ENCODE peak calls at places on chromosomes 1 and 21, in four cellular contexts. S, I, R and P are unnamed samples.

GRCh38 chr21:39463308-39463707 is 11.5 kb downstream of the SH3BGR start:
- DNase-seq in S (no peak), I (no peak), R (no peak), P (no peak)

GRCh38 chr1:200337831-200338230 is 72.0 kb downstream of the ZNF281 start:
- DNase-seq in S (no peak), I (no peak), R (no peak), P (no peak)

GRCh38 chr1:239237912-239238311 is 148.5 kb upstream of the CHRM3 start:
- DNase-seq in S (no peak), I (no peak), R (no peak), P (no peak)

GRCh38 chr21:20943476-20944085 is 54.6 kb upstream of the NCAM2 start:
- DNase-seq in S (no peak), I (no peak), R (no peak), P (no peak)

GRCh38 chr1:105492941-105493340 is 1563.5 kb upstream of the PRMT6 start:
- DNase-seq in S (no peak), I (no peak), R (no peak), P (no peak)

GRCh38 chr1:31880957-31881697 is 57.0 kb downstream of the PTP4A2 start:
- DNase-seq in S (no peak), I (no peak), R (no peak), P (no peak)

GRCh38 chr21:43764576-43765495 is 11.3 kb downstream of the CSTB start:
- DNase-seq in S (no peak), I (no peak), R (no peak), P (peak; percentile 73)

GRCh38 chr1:87940410-87940809 is 611.7 kb downstream of the LMO4 start:
- DNase-seq in S (no peak), I (peak; percentile 1), R (no peak), P (no peak)

GRCh38 chr1:186228751-186229150 is 146.3 kb downstream of the TPR start:
- DNase-seq in S (no peak), I (no peak), R (no peak), P (no peak)

GRCh38 chr1:205700865-205701401 is 20.6 kb upstream of the SLC45A3 start:
- DNase-seq in S (no peak), I (no peak), R (no peak), P (no peak)

GRCh38 chr1:110133436-110133835 is 16.9 kb upstream of the SLC6A17 start:
- DNase-seq in S (no peak), I (no peak), R (no peak), P (no peak)

GRCh38 chr21:43303240-43304178 is 123.4 kb downstream of the SIK1 start:
- DNase-seq in S (peak; percentile 46), I (no peak), R (no peak), P (no peak)

GRCh38 chr1:233544304-233544703 is 69.6 kb upstream of the KCNK1 start:
- DNase-seq in S (no peak), I (no peak), R (no peak), P (no peak)

GRCh38 chr1:180988221-180988826 is 34.3 kb downstream of the STX6 start:
- DNase-seq in S (no peak), I (no peak), R (no peak), P (no peak)

GRCh38 chr1:16981269-16981849 is 939 bp upstream of the MFAP2 start:
- DNase-seq in S (no peak), I (no peak), R (no peak), P (no peak)

GRCh38 chr1:214658785-214659184 is 55.8 kb downstream of the CENPF start:
- DNase-seq in S (no peak), I (no peak), R (no peak), P (no peak)

GRCh38 chr1:161189036-161189435 is 9.8 kb downstream of the ADAMTS4 start:
- DNase-seq in S (no peak), I (no peak), R (no peak), P (no peak)

GRCh38 chr21:44531606-44532128 is 8.3 kb downstream of the KRTAP10-1 start:
- DNase-seq in S (peak; percentile 57), I (no peak), R (no peak), P (peak; percentile 12)

GRCh38 chr1:224644553-224645154 is 28.5 kb downstream of the CNIH3 start:
- DNase-seq in S (no peak), I (peak; percentile 67), R (peak; percentile 59), P (no peak)

GRCh38 chr1:37485902-37486679 is 11.7 kb downstream of the ZC3H12A start:
- DNase-seq in S (no peak), I (no peak), R (peak; percentile 21), P (no peak)

GRCh38 chr1:205920159-205920558 is 23.1 kb downstream of the SLC26A9 start:
- DNase-seq in S (peak; percentile 48), I (no peak), R (no peak), P (no peak)

GRCh38 chr1:35350872-35351271 is 82.4 kb downstream of the ZMYM4 start:
- DNase-seq in S (no peak), I (no peak), R (no peak), P (no peak)

GRCh38 chr1:234732260-234732659 is 122.3 kb upstream of the IRF2BP2 start:
- DNase-seq in S (no peak), I (no peak), R (no peak), P (no peak)
- H3K4me1 ChIP-seq in S (peaks cover 14% of the 10 kb centered on the region), I (peaks cover 20% of the 10 kb centered on the region), R (peaks cover 25% of the 10 kb centered on the region), P (peaks cover 27% of the 10 kb centered on the region)

DNA sequence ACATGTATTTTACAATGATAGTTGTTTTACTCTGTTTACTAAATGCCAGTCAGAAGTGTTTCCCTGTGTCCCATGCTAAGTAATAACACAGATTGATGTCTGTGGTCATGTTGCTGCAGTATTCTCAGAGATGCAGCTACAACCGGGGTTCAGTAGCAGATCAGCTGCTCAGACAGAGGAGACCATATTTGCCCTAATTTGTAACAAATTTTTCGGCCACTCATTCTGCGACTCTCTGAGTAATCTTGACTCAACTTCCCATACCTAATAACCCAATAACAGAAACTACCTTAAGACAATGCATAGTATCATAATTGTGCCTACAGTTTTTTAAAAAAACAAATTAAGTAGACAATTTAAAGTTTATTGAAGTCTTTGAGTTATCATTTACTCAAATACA is 32.6 kb downstream of the NIBAN1 start:
- DNase-seq in S (no peak), I (no peak), R (no peak), P (no peak)
- TF ChIP-seq EP300 in S (no peak), I (no peak), R (no peak), P (no peak)

DNA sequence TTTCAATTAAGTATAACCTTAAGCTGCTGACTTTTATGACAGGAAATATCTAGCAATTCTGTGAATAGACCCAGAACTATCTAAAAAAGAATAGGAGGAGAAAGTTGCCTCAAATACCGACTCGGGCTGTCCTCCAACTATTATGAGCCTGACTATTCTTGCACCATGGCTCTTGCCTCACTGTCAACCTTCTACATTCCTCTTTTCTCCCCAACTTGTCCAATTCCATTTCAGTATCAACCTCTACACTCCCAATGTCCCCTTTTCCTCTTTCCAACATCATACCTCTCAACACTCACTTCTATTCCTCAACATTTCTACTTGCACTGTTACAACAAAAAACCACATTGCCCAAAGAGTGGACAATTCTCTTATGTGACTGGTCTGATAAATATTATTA is 2.3 kb downstream of the ZZZ3 start:
- DNase-seq in S (no peak), I (no peak), R (no peak), P (no peak)
- TF ChIP-seq CTCF in S (no peak), I (no peak), R (no peak), P (no peak)

GRCh38 chr1:228148196-228148861 is 1.4 kb upstream of the GJC2 start:
- DNase-seq in S (no peak), I (no peak), R (peak; percentile 19), P (no peak)

GRCh38 chr1:228148971-228149340 is 774 bp upstream of the GJC2 start:
- DNase-seq in S (no peak), I (no peak), R (no peak), P (peak; percentile 47)

GRCh38 chr1:228150458-228151169 is 884 bp downstream of the GJC2 start:
- DNase-seq in S (peak; percentile 95), I (no peak), R (peak; percentile 44), P (peak; percentile 84)

GRCh38 chr1:228150021-228150457 is 309 bp downstream of the GJC2 start:
- DNase-seq in S (peak; percentile 73), I (no peak), R (peak; percentile 47), P (peak; percentile 66)

DNA sequence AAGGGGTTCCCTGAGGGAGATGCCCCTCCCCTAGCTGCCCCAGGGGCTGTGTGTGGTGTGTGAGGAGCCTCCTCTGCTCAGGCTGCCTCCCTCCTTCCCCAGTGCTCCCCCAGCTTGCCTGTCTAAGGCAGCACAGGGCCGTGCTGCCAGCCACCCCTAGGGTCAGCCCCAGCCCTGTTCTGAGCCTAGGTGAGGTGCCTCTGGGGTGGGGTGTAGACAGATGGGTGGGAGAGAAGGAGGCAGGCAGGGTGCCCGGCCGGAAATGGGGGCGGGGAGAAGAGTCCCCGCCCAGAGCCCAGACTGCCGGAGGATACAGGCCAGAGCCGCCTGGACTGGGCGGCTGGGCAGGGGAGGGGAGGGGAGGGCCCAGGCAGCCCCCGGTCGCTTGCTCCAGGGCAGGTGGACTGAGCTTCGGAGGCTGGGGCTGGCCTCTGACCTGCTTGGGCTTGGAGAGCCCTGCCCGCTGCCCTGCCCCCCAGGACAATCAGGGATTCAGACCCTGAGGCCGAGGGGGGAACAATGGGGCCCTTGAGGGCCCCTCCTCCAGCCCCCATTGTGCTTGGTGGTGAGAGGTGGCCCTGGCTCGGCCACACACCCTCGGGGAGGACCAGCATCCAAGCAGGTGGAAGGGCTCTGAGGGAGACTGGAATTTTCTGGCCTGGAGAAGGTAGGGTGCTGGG is at the start of gene GJC2:
- DNase-seq in S (peak; percentile 90), I (no peak), R (peak; percentile 74), P (peak; percentile 85)
- H3K4me1 ChIP-seq in S (peaks cover 47% of the 10 kb centered on the region), I (peaks cover 5% of the 10 kb centered on the region), R (peaks cover 12% of the 10 kb centered on the region), P (peaks cover 46% of the 10 kb centered on the region)

GRCh38 chr1:156244712-156245111 is 2.7 kb downstream of the BGLAP start:
- DNase-seq in S (no peak), I (no peak), R (no peak), P (no peak)
- TF ChIP-seq EP300 in S (no peak), I (no peak), R (no peak), P (no peak)

DNA sequence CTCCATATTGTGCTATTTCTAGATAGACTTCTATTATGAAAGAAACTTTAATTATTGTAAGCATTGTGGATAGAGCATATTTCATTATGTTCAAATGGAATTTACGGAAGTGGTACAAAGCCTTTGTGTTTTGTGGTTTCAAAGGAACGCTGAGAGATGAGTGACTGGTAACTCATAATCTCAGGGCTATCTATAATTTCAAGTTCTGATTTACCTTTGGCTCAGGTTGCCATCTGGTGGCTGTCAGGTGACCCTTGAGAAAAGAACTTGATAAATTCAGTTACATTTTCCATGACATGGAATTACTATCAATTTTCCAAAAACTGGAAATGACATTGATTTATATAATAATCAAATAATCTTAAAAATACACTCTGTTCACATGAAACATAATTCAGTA is 12.2 kb downstream of the NTNG1 start:
- DNase-seq in S (no peak), I (no peak), R (no peak), P (no peak)
- TF ChIP-seq CTCF in S (no peak), I (no peak), R (no peak), P (no peak)